ENCODE peak calls at places on chromosomes 7 and 10, in seven cellular contexts. W is MV-4-11; M is T follicular helper cell; K is lung microvascular endothelial cell; F is GDM1; I is COR-L47; N is activated CD4-positive, alpha-beta T cell treated with anti-CD3 and anti-CD28 coated beads, Interleukin-2, amount 50 U/mL, for 24 hours. S is an unnamed sample.
A peak's percentile ranks its signal among the peaks of the same experiment; 100 is the strongest.

GRCh38 chr7:130144632-130145171 is 60.5 kb downstream of the TMEM209 start:
- DNase-seq in W (no peak), F (no peak), N (no peak), K (no peak), I (peak; percentile 42), M (no peak), S (no peak)

GRCh38 chr10:122159159-122159970 is 111.7 kb upstream of the BTBD16 start:
- DNase-seq in M (no peak), K (no peak), F (no peak), W (no peak), I (no peak), N (no peak), S (no peak)

GRCh38 chr7:28002638-28003037 is 178.0 kb downstream of the JAZF1 start:
- DNase-seq in N (no peak), K (no peak), W (peak; percentile 6), M (no peak), I (no peak), F (no peak), S (no peak)

GRCh38 chr7:126715076-126715475 is 537.7 kb downstream of the GRM8 start:
- DNase-seq in N (no peak), F (no peak), K (no peak), W (no peak), I (no peak), M (no peak), S (no peak)

GRCh38 chr7:142770720-142771352 is at the start of gene PRSS2:
- DNase-seq in W (no peak), K (no peak), I (no peak), N (no peak), F (no peak), M (no peak), S (no peak)

GRCh38 chr10:35063837-35064454 is 26.2 kb downstream of the CUL2 start:
- DNase-seq in K (no peak), M (no peak), N (no peak), I (no peak), W (no peak), F (no peak), S (no peak)

GRCh38 chr10:69428138-69428537 is 11.4 kb upstream of the TACR2 start:
- DNase-seq in K (no peak), F (no peak), W (no peak), N (no peak), I (no peak), M (no peak), S (peak; percentile 43)

GRCh38 chr7:150826061-150826849 is 25.7 kb downstream of the TMEM176A start:
- DNase-seq in F (no peak), I (no peak), K (no peak), W (no peak), N (no peak), M (no peak), S (no peak)

GRCh38 chr7:104650991-104651680 is 322.7 kb downstream of the LHFPL3 start:
- DNase-seq in M (no peak), F (no peak), N (no peak), I (no peak), W (no peak), K (no peak), S (no peak)

GRCh38 chr10:121510201-121510771 is 88.0 kb downstream of the FGFR2 start:
- DNase-seq in F (no peak), W (no peak), M (no peak), K (no peak), I (no peak), N (no peak), S (no peak)

GRCh38 chr10:26861326-26861998 is 704 bp upstream of the ABI1 start:
- DNase-seq in M (no peak), W (no peak), F (no peak), I (no peak), K (no peak), N (no peak), S (no peak)

GRCh38 chr10:72557362-72557761 is 68.5 kb downstream of the MICU1 start:
- DNase-seq in M (no peak), F (no peak), W (no peak), K (no peak), N (no peak), I (no peak), S (no peak)

GRCh38 chr10:43110318-43111071 is 27.8 kb upstream of the CSGALNACT2 start:
- DNase-seq in F (no peak), N (no peak), W (peak; percentile 55), I (no peak), M (no peak), K (no peak), S (no peak)

GRCh38 chr10:106908225-106908624 is 256.3 kb downstream of the SORCS1 start:
- DNase-seq in F (no peak), I (no peak), K (no peak), W (no peak), N (no peak), M (no peak), S (no peak)

GRCh38 chr7:157576415-157576814 is 239.6 kb downstream of the DNAJB6 start:
- DNase-seq in F (peak; percentile 16), K (no peak), N (peak; percentile 28), I (no peak), M (peak; percentile 40), W (no peak), S (no peak)

GRCh38 chr7:150745868-150746267 is 8.7 kb downstream of the GIMAP5 start:
- DNase-seq in I (no peak), F (no peak), N (no peak), K (no peak), W (no peak), M (no peak), S (no peak)

S was measured in NCI-H526.